ENCODE peak calls at places on chromosome 19, in five cellular contexts. K is psoas muscle, N is A549, R is HCT116, Y is pancreas. Q is an unnamed sample.

GRCh38 chr19:54480048-54480447 is 7.0 kb upstream of the CDC42EP5 start:
- DNase-seq in K (no peak), Y (no peak), N (no peak), R (no peak), Q (no peak)

GRCh38 chr19:51359294-51359693 is 6.9 kb downstream of the ETFB start:
- DNase-seq in R (no peak), N (no peak), K (no peak), Y (no peak), Q (peak)

GRCh38 chr19:36058481-36059179 is 3.9 kb downstream of the WDR62 start:
- DNase-seq in R (no peak), K (no peak), Y (no peak), N (no peak), Q (no peak)

GRCh38 chr19:15252398-15253018 is 20.3 kb upstream of the EPHX3 start:
- DNase-seq in R (no peak), K (peak), Y (no peak), N (no peak), Q (peak)

GRCh38 chr19:30089086-30089665 is 147.1 kb downstream of the URI1 start:
- DNase-seq in K (peak), N (no peak), Y (no peak), R (no peak), Q (no peak)

GRCh38 chr19:52391135-52391534 is 6.5 kb upstream of the ZNF528 start:
- DNase-seq in K (no peak), N (no peak), R (no peak), Y (no peak), Q (no peak)

GRCh38 chr19:3796358-3796757 is 10.2 kb upstream of the MATK start:
- DNase-seq in R (no peak), Y (no peak), N (no peak), K (no peak), Q (no peak)

GRCh38 chr19:326851-327250 is 17.7 kb downstream of the MIER2 start:
- DNase-seq in K (no peak), R (no peak), N (no peak), Y (no peak), Q (no peak)

GRCh38 chr19:38216785-38217746 is 7.0 kb downstream of the DPF1 start:
- DNase-seq in K (no peak), N (no peak), Y (no peak), R (no peak), Q (no peak)

GRCh38 chr19:55683449-55684261 is 8.6 kb downstream of the EPN1 start:
- DNase-seq in Y (peak), N (no peak), K (no peak), R (no peak), Q (no peak)

GRCh38 chr19:38252935-38253691 is 3.1 kb downstream of the PPP1R14A start:
- DNase-seq in R (no peak), Y (no peak), N (no peak), K (peak), Q (no peak)

GRCh38 chr19:49889687-49890348 is 6.9 kb downstream of the IL4I1 start:
- DNase-seq in Y (peak), R (peak), K (peak), N (peak), Q (peak)

GRCh38 chr19:53873451-53874383 is 6.0 kb downstream of the MYADM start:
- DNase-seq in R (no peak), K (peak), N (no peak), Y (no peak), Q (no peak)

GRCh38 chr19:54451331-54451871 is 2.4 kb downstream of the LENG8 start:
- DNase-seq in N (no peak), Y (peak), R (no peak), K (no peak), Q (peak)

GRCh38 chr19:50300814-50301606 is 28.2 kb downstream of the KCNC3 start:
- DNase-seq in R (peak), N (peak), Y (no peak), K (no peak), Q (peak)

GRCh38 chr19:49097453-49098288 is 12.4 kb downstream of the SNRNP70 start:
- DNase-seq in N (peak), K (peak), R (peak), Y (peak), Q (peak)

GRCh38 chr19:6686628-6686975 is 16.6 kb upstream of the TNFSF14 start:
- DNase-seq in R (no peak), N (no peak), Y (no peak), K (no peak), Q (no peak)

GRCh38 chr19:19185853-19186728 is 5.9 kb downstream of the BORCS8 start:
- DNase-seq in R (peak), K (no peak), Y (no peak), N (no peak), Q (peak)

GRCh38 chr19:13260883-13261653 is 110.9 kb downstream of the IER2 start:
- DNase-seq in N (peak), K (no peak), R (peak), Y (no peak), Q (peak)

GRCh38 chr19:52369463-52370340 is at the start of gene ZNF880:
- DNase-seq in N (peak), R (no peak), Y (peak), K (peak), Q (peak)

GRCh38 chr19:49847731-49848696 is 2.9 kb upstream of the PTOV1 start:
- DNase-seq in Y (no peak), N (no peak), R (peak), K (no peak), Q (peak)

GRCh38 chr19:12723383-12723642 is 419 bp downstream of the TNPO2 start:
- DNase-seq in Y (no peak), N (no peak), K (no peak), R (no peak), Q (peak)

GRCh38 chr19:18789422-18789832 is 1.7 kb downstream of the COMP start:
- DNase-seq in N (no peak), Y (no peak), K (no peak), R (no peak), Q (no peak)

GRCh38 chr19:48745208-48745995 is 1.3 kb downstream of the IZUMO1 start:
- DNase-seq in K (peak), Y (peak), N (peak), R (no peak), Q (peak)

GRCh38 chr19:18940791-18941627 is at the start of gene HOMER3:
- DNase-seq in N (peak), K (peak), Y (peak), R (no peak), Q (peak)

GRCh38 chr19:1590641-1591397 is 1.8 kb downstream of the MBD3 start:
- DNase-seq in N (no peak), K (no peak), Y (no peak), R (no peak), Q (peak)
- TF ChIP-seq CTCF in N (peak), K (no peak), Y (no peak), R (peak), Q (peak)

GRCh38 chr19:47601180-47601904 is 7.6 kb upstream of the BICRA start:
- DNase-seq in K (no peak), Y (peak), R (no peak), N (no peak), Q (no peak)
- H3K4me3 ChIP-seq in K (peak), Y (peak), R (peak), N (peak), Q (peak)

GRCh38 chr19:28643284-28643683 is 569.7 kb downstream of the UQCRFS1 start:
- DNase-seq in Y (no peak), K (no peak), N (no peak), R (no peak), Q (no peak)

GRCh38 chr19:28642787-28643186 is 570.2 kb downstream of the UQCRFS1 start:
- DNase-seq in N (no peak), R (no peak), Y (no peak), K (no peak), Q (no peak)

GRCh38 chr19:28644261-28644660 is 568.7 kb downstream of the UQCRFS1 start:
- DNase-seq in Y (no peak), K (no peak), R (no peak), N (no peak), Q (no peak)

GRCh38 chr19:28640506-28640905 is 572.4 kb downstream of the UQCRFS1 start:
- DNase-seq in K (no peak), R (no peak), N (no peak), Y (no peak), Q (peak)

GRCh38 chr19:28641395-28641794 is 571.6 kb downstream of the UQCRFS1 start:
- DNase-seq in K (no peak), Y (no peak), N (no peak), R (no peak), Q (no peak)
- TF ChIP-seq CTCF in K (no peak), Y (no peak), N (no peak), R (no peak), Q (peak)

GRCh38 chr19:2333807-2334211 is 5.3 kb downstream of the SPPL2B start:
- DNase-seq in N (no peak), K (no peak), Y (no peak), R (no peak), Q (no peak)
- H3K4me3 ChIP-seq in N (no peak), K (no peak), Y (peak), R (no peak), Q (no peak)

GRCh38 chr19:41951686-41952172 is 7.4 kb downstream of the RABAC1 start:
- DNase-seq in R (peak), N (peak), Y (peak), K (peak), Q (peak)
- TF ChIP-seq CTCF in R (peak), N (peak), Y (peak), K (peak), Q (peak)

DNA sequence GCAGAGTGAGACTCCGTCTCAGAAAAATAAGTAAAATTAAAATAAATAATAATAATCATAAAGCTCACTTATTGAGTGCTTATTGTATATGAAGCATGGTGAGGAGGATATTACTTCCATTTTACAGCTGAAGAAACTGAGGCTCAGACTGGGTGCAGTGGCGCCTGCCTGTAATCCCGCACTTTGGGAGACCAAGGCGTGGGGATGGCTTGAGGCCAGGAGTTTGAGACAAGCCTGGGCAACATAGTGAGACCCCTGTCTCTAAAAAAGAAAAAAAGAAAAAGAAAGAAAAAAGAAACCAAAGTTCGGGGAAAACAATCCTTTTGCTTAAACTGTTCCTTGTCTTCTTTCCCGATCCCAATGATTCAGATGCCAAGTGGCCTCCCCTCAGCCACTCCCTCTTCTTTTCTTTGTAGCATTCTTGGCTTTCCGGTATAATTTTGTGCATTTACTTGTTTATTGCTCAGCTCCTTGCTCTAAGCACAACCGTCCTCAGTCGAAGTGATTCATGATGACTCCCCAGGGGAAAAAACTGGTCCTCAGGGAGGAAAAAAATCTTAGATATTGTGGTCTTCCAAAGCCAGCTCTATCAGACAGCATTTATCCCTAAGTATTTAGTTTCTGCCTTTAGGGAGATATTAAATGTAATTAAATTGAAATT is 969 bp upstream of the EIF3G start:
- DNase-seq in R (no peak), K (no peak), Y (no peak), N (no peak), Q (peak)
- H3K4me3 ChIP-seq in R (no peak), K (peak), Y (no peak), N (no peak), Q (no peak)

DNA sequence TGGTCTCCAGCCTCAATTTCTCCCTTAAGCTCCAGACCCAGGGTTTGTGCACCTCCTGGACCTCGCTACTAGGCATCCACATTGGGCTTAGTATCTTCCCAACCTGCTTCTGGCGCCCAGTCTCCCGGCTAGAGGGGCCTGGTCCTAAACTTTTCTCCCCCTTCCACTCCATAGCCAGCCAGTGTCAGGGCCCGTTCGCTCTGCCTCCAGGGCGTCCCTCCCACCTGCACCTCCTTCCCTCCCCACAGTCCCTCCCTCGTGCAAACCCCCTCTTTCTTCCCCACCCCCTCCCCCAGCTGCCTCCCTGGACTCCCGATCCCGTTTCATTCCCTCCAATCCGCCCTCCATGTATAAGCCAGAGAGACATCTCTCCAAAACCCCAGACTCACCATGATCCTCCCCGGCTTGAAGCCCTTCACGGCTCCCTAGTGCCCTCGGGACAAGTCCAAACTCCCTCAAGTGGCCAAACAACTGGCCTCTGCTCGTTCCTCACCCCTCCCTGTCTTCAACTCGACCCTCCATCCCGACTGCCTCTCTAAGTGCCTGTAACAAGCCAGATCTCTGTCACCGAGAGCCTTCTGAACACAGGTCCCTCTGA is 1.0 kb upstream of the SAMD4B start:
- DNase-seq in R (no peak), K (peak), N (no peak), Y (peak), Q (no peak)
- TF ChIP-seq CTCF in R (no peak), K (no peak), N (no peak), Y (no peak), Q (peak)